ENCODE peak calls at places on chromosome 11, in seven cellular contexts. One of them, this sample, is unnamed.
A peak's percentile ranks its signal among the peaks of the same experiment; 100 is the strongest.

GRCh38 chr11:122756417-122756816 is 81.9 kb upstream of the CRTAM start:
- DNase-seq in NCI-H2029: no peak
- DNase-seq in transverse colon: peak; percentile 52
- DNase-seq in A172: no peak
- DNase-seq in iPS DF 19.7: no peak
- DNase-seq in omental fat pad: no peak
- DNase-seq in T-helper 9 cell: no peak
- DNase-seq in this sample: no peak

GRCh38 chr11:127103586-127104388 is 103.2 kb upstream of the KIRREL3 start:
- DNase-seq in NCI-H2029: no peak
- DNase-seq in transverse colon: no peak
- DNase-seq in A172: no peak
- DNase-seq in iPS DF 19.7: no peak
- DNase-seq in omental fat pad: no peak
- DNase-seq in T-helper 9 cell: no peak
- DNase-seq in this sample: no peak

GRCh38 chr11:28773606-28774005 is 665.4 kb downstream of the METTL15 start:
- DNase-seq in NCI-H2029: no peak
- DNase-seq in transverse colon: no peak
- DNase-seq in A172: no peak
- DNase-seq in iPS DF 19.7: no peak
- DNase-seq in omental fat pad: no peak
- DNase-seq in T-helper 9 cell: no peak
- DNase-seq in this sample: no peak

GRCh38 chr11:11985954-11986949 is 22.2 kb downstream of the DKK3 start:
- DNase-seq in NCI-H2029: no peak
- DNase-seq in transverse colon: no peak
- DNase-seq in A172: no peak
- DNase-seq in iPS DF 19.7: no peak
- DNase-seq in omental fat pad: no peak
- DNase-seq in T-helper 9 cell: no peak
- DNase-seq in this sample: no peak

GRCh38 chr11:134014502-134014901 is 54.4 kb upstream of the JAM3 start:
- DNase-seq in NCI-H2029: peak; percentile 54
- DNase-seq in transverse colon: no peak
- DNase-seq in A172: no peak
- DNase-seq in iPS DF 19.7: no peak
- DNase-seq in omental fat pad: no peak
- DNase-seq in T-helper 9 cell: no peak
- DNase-seq in this sample: no peak

GRCh38 chr11:92941676-92942571 is 27.5 kb upstream of the MTNR1B start:
- DNase-seq in NCI-H2029: no peak
- DNase-seq in transverse colon: no peak
- DNase-seq in A172: peak; percentile 10
- DNase-seq in iPS DF 19.7: no peak
- DNase-seq in omental fat pad: no peak
- DNase-seq in T-helper 9 cell: no peak
- DNase-seq in this sample: no peak

GRCh38 chr11:75532200-75532972 is 6.6 kb upstream of the GDPD5 start:
- DNase-seq in NCI-H2029: peak; percentile 40
- DNase-seq in transverse colon: peak; percentile 80
- DNase-seq in A172: peak; percentile 71
- DNase-seq in iPS DF 19.7: peak; percentile 48
- DNase-seq in omental fat pad: peak; percentile 78
- DNase-seq in T-helper 9 cell: peak; percentile 85
- DNase-seq in this sample: no peak

GRCh38 chr11:34546511-34547206 is 33.1 kb upstream of the ELF5 start:
- DNase-seq in NCI-H2029: no peak
- DNase-seq in transverse colon: no peak
- DNase-seq in A172: no peak
- DNase-seq in iPS DF 19.7: no peak
- DNase-seq in omental fat pad: no peak
- DNase-seq in T-helper 9 cell: no peak
- DNase-seq in this sample: no peak

GRCh38 chr11:119952441-119952840 is 185.5 kb downstream of the TRIM29 start:
- DNase-seq in NCI-H2029: no peak
- DNase-seq in transverse colon: no peak
- DNase-seq in A172: no peak
- DNase-seq in iPS DF 19.7: no peak
- DNase-seq in omental fat pad: no peak
- DNase-seq in T-helper 9 cell: no peak
- DNase-seq in this sample: no peak

GRCh38 chr11:77602385-77603105 is 12.8 kb downstream of the AQP11 start:
- DNase-seq in NCI-H2029: no peak
- DNase-seq in transverse colon: no peak
- DNase-seq in A172: peak; percentile 88
- DNase-seq in iPS DF 19.7: no peak
- DNase-seq in omental fat pad: no peak
- DNase-seq in T-helper 9 cell: no peak
- DNase-seq in this sample: no peak

GRCh38 chr11:46335858-46336600 is 11.2 kb upstream of the DGKZ start:
- DNase-seq in NCI-H2029: no peak
- DNase-seq in transverse colon: no peak
- DNase-seq in A172: no peak
- DNase-seq in iPS DF 19.7: no peak
- DNase-seq in omental fat pad: no peak
- DNase-seq in T-helper 9 cell: no peak
- DNase-seq in this sample: no peak

GRCh38 chr11:43578346-43579170 is 102.0 kb upstream of the HSD17B12 start:
- DNase-seq in NCI-H2029: no peak
- DNase-seq in transverse colon: no peak
- DNase-seq in A172: no peak
- DNase-seq in iPS DF 19.7: no peak
- DNase-seq in omental fat pad: no peak
- DNase-seq in T-helper 9 cell: no peak
- DNase-seq in this sample: no peak